ENCODE peak calls at places on chromosomes 1 and 21, in six cellular contexts. One of them, this sample, is unnamed.
A peak's percentile ranks its signal among the peaks of the same experiment; 100 is the strongest.

GRCh38 chr1:202106340-202107284 is 16.1 kb upstream of the GPR37L1 start:
- DNase-seq in psoas muscle: no peak
- DNase-seq in BJ: no peak
- DNase-seq in B cell: no peak
- DNase-seq in lower lobe of right lung: peak; percentile 76
- DNase-seq in mucosa of descending colon: peak; percentile 87
- DNase-seq in this sample: no peak

GRCh38 chr1:62689524-62689923 is 1.3 kb upstream of the DOCK7 start:
- DNase-seq in psoas muscle: no peak
- DNase-seq in mucosa of descending colon: no peak
- DNase-seq in lower lobe of right lung: no peak
- DNase-seq in BJ: no peak
- DNase-seq in B cell: no peak
- DNase-seq in this sample: no peak

GRCh38 chr1:5637171-5637570 is 355.1 kb downstream of the NPHP4 start:
- DNase-seq in B cell: no peak
- DNase-seq in BJ: no peak
- DNase-seq in lower lobe of right lung: no peak
- DNase-seq in psoas muscle: no peak
- DNase-seq in mucosa of descending colon: peak; percentile 65
- DNase-seq in this sample: no peak

GRCh38 chr1:9265966-9266365 is 26.7 kb upstream of the SPSB1 start:
- DNase-seq in B cell: no peak
- DNase-seq in BJ: no peak
- DNase-seq in lower lobe of right lung: no peak
- DNase-seq in psoas muscle: peak; percentile 50
- DNase-seq in mucosa of descending colon: no peak
- DNase-seq in this sample: no peak

GRCh38 chr1:205072881-205073280 is 11.4 kb downstream of the TMEM81 start:
- DNase-seq in lower lobe of right lung: no peak
- DNase-seq in BJ: no peak
- DNase-seq in B cell: no peak
- DNase-seq in mucosa of descending colon: no peak
- DNase-seq in psoas muscle: no peak
- DNase-seq in this sample: no peak

GRCh38 chr1:212665241-212666115 is 34.2 kb downstream of the BATF3 start:
- DNase-seq in psoas muscle: peak; percentile 86
- DNase-seq in mucosa of descending colon: peak; percentile 89
- DNase-seq in BJ: no peak
- DNase-seq in lower lobe of right lung: peak; percentile 90
- DNase-seq in B cell: peak; percentile 81
- DNase-seq in this sample: peak; percentile 88

GRCh38 chr1:168585937-168586336 is 9.5 kb downstream of the XCL1 start:
- DNase-seq in lower lobe of right lung: no peak
- DNase-seq in B cell: no peak
- DNase-seq in BJ: no peak
- DNase-seq in mucosa of descending colon: no peak
- DNase-seq in psoas muscle: no peak
- DNase-seq in this sample: no peak

GRCh38 chr21:34517491-34518245 is 5.7 kb upstream of the KCNE1 start:
- DNase-seq in B cell: no peak
- DNase-seq in psoas muscle: no peak
- DNase-seq in lower lobe of right lung: no peak
- DNase-seq in BJ: no peak
- DNase-seq in mucosa of descending colon: no peak
- DNase-seq in this sample: no peak

DNA sequence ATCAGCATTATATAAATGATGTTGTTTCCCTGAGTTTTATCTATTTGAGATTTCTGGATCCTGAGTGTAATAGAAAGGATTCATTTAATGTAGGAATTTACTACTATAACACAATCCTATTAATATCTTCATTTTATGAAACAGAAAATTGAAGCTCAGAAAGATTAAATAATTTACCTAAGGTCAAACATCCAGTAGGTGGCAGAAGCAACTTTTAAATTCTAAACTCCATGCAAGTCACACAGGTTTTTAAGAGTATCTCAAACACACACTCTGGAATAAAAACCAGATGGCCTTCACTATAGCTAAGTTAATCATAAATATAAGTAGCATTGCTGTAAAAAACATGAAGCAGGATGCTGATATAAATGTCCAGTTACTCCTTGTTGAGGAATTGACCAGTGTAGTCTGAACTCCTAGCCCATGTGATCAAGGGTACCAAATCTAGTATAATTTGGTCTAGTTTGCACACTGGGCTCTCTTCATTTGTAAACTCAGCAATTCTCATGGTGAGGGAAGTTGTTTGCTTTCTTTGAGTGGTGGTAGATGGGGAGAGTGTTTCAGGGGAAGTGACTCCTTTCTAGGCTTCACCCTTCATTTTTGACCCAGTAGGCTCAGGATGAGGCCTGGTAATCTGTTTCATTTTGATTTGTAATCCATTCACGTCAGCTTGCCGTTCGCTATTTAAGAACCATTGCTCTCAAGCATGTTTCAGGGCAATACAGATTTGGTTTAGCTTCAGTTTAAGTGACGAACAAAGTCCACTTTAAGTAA is 9.3 kb upstream of the FMO3 start:
- DNase-seq in lower lobe of right lung: no peak
- DNase-seq in psoas muscle: no peak
- DNase-seq in B cell: no peak
- DNase-seq in mucosa of descending colon: peak; percentile 19
- DNase-seq in BJ: peak; percentile 46
- DNase-seq in this sample: no peak
- TF ChIP-seq CTCF in lower lobe of right lung: peak; percentile 46
- TF ChIP-seq CTCF in psoas muscle: peak; percentile 35
- TF ChIP-seq CTCF in B cell: no peak
- TF ChIP-seq CTCF in mucosa of descending colon: no peak
- TF ChIP-seq CTCF in BJ: peak; percentile 42
- TF ChIP-seq CTCF in this sample: no peak

DNA sequence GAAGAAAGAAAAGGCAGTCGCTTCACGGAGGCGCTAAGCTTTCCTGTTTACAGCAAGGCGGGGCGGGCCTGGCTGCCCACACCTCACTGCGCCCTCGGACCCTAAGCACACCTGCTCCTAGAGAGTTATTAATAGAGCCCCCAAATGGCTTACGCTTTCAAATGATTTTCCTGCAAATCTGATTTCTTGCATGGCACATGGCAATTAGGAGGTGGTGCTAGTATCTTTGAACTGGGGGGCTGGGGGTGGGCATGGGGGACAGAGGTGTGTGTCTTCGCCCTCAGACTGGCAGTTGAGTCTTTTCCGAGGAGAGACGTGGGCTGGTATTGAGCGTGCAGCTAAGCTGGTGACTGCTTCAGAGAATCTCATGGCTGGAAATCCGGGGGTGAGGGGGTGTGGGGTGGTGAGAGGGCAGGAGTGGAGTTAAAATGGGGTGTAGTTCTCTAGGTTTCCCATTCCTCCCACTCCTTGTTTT is 1.3 kb downstream of the S1PR1 start:
- DNase-seq in B cell: peak; percentile 49
- DNase-seq in psoas muscle: no peak
- DNase-seq in mucosa of descending colon: no peak
- DNase-seq in BJ: no peak
- DNase-seq in lower lobe of right lung: peak; percentile 50
- DNase-seq in this sample: peak; percentile 44
- TF ChIP-seq CTCF in B cell: no peak
- TF ChIP-seq CTCF in psoas muscle: no peak
- TF ChIP-seq CTCF in mucosa of descending colon: no peak
- TF ChIP-seq CTCF in BJ: no peak
- TF ChIP-seq CTCF in lower lobe of right lung: no peak
- TF ChIP-seq CTCF in this sample: no peak

GRCh38 chr1:102899935-102900334 is 208.4 kb downstream of the COL11A1 start:
- DNase-seq in mucosa of descending colon: no peak
- DNase-seq in BJ: no peak
- DNase-seq in B cell: no peak
- DNase-seq in lower lobe of right lung: no peak
- DNase-seq in psoas muscle: no peak
- DNase-seq in this sample: no peak

GRCh38 chr1:102896771-102897170 is 211.6 kb downstream of the COL11A1 start:
- DNase-seq in lower lobe of right lung: no peak
- DNase-seq in B cell: no peak
- DNase-seq in psoas muscle: no peak
- DNase-seq in BJ: no peak
- DNase-seq in mucosa of descending colon: no peak
- DNase-seq in this sample: no peak

GRCh38 chr1:102896286-102896685 is 212.0 kb downstream of the COL11A1 start:
- DNase-seq in lower lobe of right lung: no peak
- DNase-seq in BJ: no peak
- DNase-seq in psoas muscle: no peak
- DNase-seq in B cell: no peak
- DNase-seq in mucosa of descending colon: no peak
- DNase-seq in this sample: no peak

GRCh38 chr1:102902045-102902444 is 206.3 kb downstream of the COL11A1 start:
- DNase-seq in BJ: no peak
- DNase-seq in psoas muscle: no peak
- DNase-seq in B cell: no peak
- DNase-seq in lower lobe of right lung: no peak
- DNase-seq in mucosa of descending colon: no peak
- DNase-seq in this sample: no peak

GRCh38 chr1:102897537-102897936 is 210.8 kb downstream of the COL11A1 start:
- DNase-seq in BJ: peak; percentile 72
- DNase-seq in psoas muscle: no peak
- DNase-seq in lower lobe of right lung: no peak
- DNase-seq in mucosa of descending colon: no peak
- DNase-seq in B cell: no peak
- DNase-seq in this sample: no peak
- TF ChIP-seq CTCF in BJ: no peak
- TF ChIP-seq CTCF in psoas muscle: no peak
- TF ChIP-seq CTCF in lower lobe of right lung: no peak
- TF ChIP-seq CTCF in mucosa of descending colon: no peak
- TF ChIP-seq CTCF in B cell: no peak
- TF ChIP-seq CTCF in this sample: no peak

GRCh38 chr1:116881879-116882520 is 27.7 kb upstream of the PTGFRN start:
- DNase-seq in lower lobe of right lung: peak; percentile 55
- DNase-seq in mucosa of descending colon: peak; percentile 45
- DNase-seq in B cell: no peak
- DNase-seq in psoas muscle: no peak
- DNase-seq in BJ: peak; percentile 60
- DNase-seq in this sample: peak; percentile 44
- TF ChIP-seq CTCF in lower lobe of right lung: peak; percentile 16
- TF ChIP-seq CTCF in mucosa of descending colon: peak; percentile 20
- TF ChIP-seq CTCF in B cell: no peak
- TF ChIP-seq CTCF in psoas muscle: no peak
- TF ChIP-seq CTCF in BJ: peak; percentile 34
- TF ChIP-seq CTCF in this sample: peak; percentile 49

GRCh38 chr1:163069142-163069541 is at the start of gene RGS4:
- DNase-seq in mucosa of descending colon: peak; percentile 12
- DNase-seq in B cell: no peak
- DNase-seq in psoas muscle: peak; percentile 53
- DNase-seq in lower lobe of right lung: no peak
- DNase-seq in BJ: peak; percentile 75
- DNase-seq in this sample: no peak
- TF ChIP-seq CTCF in mucosa of descending colon: no peak
- TF ChIP-seq CTCF in B cell: no peak
- TF ChIP-seq CTCF in psoas muscle: peak; percentile 32
- TF ChIP-seq CTCF in lower lobe of right lung: no peak
- TF ChIP-seq CTCF in BJ: peak; percentile 77
- TF ChIP-seq CTCF in this sample: no peak

DNA sequence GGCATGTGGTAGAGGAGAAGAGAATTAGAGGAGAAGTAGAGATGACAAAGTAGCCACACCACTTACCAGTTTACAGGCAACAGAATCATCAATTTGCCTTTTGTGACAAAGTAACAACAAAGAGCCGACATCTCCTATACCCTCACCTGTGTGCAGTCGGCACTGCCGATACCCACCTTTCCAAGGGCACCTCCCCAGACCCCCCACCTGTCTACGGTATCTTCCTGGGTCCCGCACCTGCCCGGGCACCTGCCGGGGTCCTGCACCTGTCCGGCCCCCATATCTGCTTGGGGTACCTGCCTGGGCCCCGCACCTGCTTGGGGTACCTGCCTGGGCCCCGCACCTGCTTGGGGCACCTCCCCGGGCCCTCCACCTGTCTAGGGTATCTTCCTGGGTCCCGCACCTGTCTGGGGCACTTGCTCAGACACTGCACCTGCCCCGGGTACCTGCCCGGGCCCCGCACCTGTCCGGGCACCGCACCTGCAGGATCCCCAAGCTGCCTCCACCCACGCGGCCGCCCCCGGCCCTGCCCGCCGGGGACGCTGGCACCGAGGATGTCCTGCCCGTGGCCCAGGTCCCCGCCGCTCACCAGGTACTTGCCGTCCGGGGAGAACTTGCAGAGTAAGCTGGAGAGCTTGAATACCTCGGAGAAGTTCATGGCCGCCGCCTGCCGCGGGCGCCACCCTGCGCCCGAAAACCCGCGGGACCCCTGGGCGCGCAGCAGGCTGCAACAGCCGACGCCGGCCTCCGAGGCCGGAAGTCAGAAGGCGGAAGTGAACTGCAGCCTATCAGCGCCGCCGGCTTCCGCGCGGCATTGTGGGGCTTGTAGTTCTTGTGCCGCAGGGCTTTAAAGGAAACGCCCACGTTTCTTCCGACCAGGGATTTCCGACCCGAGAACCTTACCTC is at the start of gene WRAP73:
- DNase-seq in BJ: peak; percentile 59
- DNase-seq in lower lobe of right lung: peak; percentile 95
- DNase-seq in B cell: peak; percentile 98
- DNase-seq in mucosa of descending colon: peak; percentile 94
- DNase-seq in psoas muscle: peak; percentile 94
- DNase-seq in this sample: peak; percentile 95
- TF ChIP-seq CTCF in BJ: peak; percentile 30
- TF ChIP-seq CTCF in lower lobe of right lung: peak; percentile 35
- TF ChIP-seq CTCF in B cell: peak; percentile 42
- TF ChIP-seq CTCF in mucosa of descending colon: no peak
- TF ChIP-seq CTCF in psoas muscle: peak; percentile 9
- TF ChIP-seq CTCF in this sample: no peak

GRCh38 chr1:181504294-181505115 is 21.2 kb downstream of the CACNA1E start:
- DNase-seq in psoas muscle: no peak
- DNase-seq in BJ: no peak
- DNase-seq in mucosa of descending colon: no peak
- DNase-seq in B cell: peak; percentile 25
- DNase-seq in lower lobe of right lung: no peak
- DNase-seq in this sample: peak; percentile 72
- TF ChIP-seq CTCF in psoas muscle: no peak
- TF ChIP-seq CTCF in BJ: no peak
- TF ChIP-seq CTCF in mucosa of descending colon: no peak
- TF ChIP-seq CTCF in B cell: peak; percentile 8
- TF ChIP-seq CTCF in lower lobe of right lung: no peak
- TF ChIP-seq CTCF in this sample: peak; percentile 52

This sample was measured in GM10248.